ENCODE peak calls at places on chromosomes 12 and 14, in five cellular contexts. S is esophagus muscularis mucosa, N is NB4, I is psoas muscle, L is HepG2. F is an unnamed sample.

GRCh38 chr14:58072288-58073071 is 79.5 kb downstream of the ARMH4 start:
- DNase-seq in N (peak), S (no peak), L (peak), I (peak), F (peak)

GRCh38 chr14:33709286-33709685 is 241.6 kb downstream of the EGLN3 start:
- DNase-seq in I (no peak), S (no peak), N (no peak), L (no peak), F (no peak)

GRCh38 chr12:106342397-106343212 is 14.9 kb upstream of the POLR3B start:
- DNase-seq in I (peak), N (no peak), S (no peak), L (peak), F (no peak)

GRCh38 chr14:29741909-29742401 is 185.7 kb downstream of the PRKD1 start:
- DNase-seq in S (no peak), I (no peak), L (no peak), N (no peak), F (no peak)

GRCh38 chr14:64388533-64389243 is 535 bp downstream of the MTHFD1 start:
- DNase-seq in N (peak), I (peak), L (peak), S (no peak), F (no peak)

GRCh38 chr14:90438841-90439240 is 42.0 kb downstream of the CALM1 start:
- DNase-seq in L (no peak), N (no peak), I (no peak), S (no peak), F (no peak)

GRCh38 chr14:106840258-106840657 is 1313.9 kb downstream of the TMEM121 start:
- DNase-seq in I (no peak), S (no peak), L (no peak), N (no peak), F (peak)

GRCh38 chr12:16531623-16532022 is 74.3 kb downstream of the LMO3 start:
- DNase-seq in I (no peak), L (no peak), S (no peak), N (no peak), F (no peak)

GRCh38 chr12:29743072-29743471 is 40.7 kb downstream of the TMTC1 start:
- DNase-seq in N (no peak), I (no peak), L (no peak), S (no peak), F (no peak)

GRCh38 chr12:29743801-29744200 is 39.9 kb downstream of the TMTC1 start:
- DNase-seq in N (no peak), I (no peak), L (no peak), S (no peak), F (no peak)

GRCh38 chr12:29742646-29743045 is 41.1 kb downstream of the TMTC1 start:
- DNase-seq in I (no peak), L (no peak), N (no peak), S (no peak), F (no peak)

GRCh38 chr12:29739279-29739991 is 44.3 kb downstream of the TMTC1 start:
- DNase-seq in I (no peak), N (no peak), S (no peak), L (no peak), F (no peak)

DNA sequence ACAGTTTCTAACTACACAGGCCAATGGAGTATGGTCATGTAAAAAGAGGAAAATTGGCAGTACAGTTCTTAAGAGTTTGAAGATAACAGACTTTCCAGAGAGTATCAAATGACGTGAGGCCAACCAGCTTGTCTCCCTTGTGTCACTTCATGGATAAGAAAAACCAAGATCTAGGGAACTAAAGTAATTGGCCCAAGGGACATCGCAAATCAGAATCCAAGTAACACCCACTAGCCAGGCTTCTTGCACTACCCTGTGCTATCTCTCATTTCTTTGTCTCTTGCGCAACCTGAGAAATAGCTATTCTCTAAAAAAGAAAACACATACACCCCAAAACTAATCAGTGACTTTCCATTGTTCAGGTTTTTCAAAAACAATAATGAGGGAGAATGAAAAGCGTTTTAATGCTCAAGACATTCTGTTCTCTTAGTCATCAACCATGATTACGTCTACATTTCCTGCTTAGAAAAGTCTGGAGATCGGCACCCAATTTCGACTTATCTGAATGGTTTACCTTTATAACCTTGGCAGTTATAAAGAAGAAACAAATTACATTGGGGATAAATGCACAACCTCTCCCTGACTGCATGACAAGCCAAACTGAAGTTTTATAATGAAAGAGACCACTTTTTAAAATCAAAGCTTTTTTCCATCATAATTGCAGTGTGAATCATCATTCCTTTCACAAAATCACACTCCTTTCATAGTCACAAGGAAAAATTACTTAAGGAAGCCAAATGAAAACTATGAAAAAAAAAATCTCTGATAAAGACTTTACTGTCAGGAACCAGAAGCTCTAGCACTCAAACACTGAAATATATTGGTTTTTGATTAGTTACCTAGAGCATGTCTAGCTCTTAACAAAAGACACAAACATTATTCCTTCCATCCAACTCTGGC is 42.1 kb downstream of the TMTC1 start:
- DNase-seq in L (no peak), N (no peak), I (no peak), S (no peak), F (no peak)
- H3K4me3 ChIP-seq in L (no peak), N (no peak), I (no peak), S (no peak), F (no peak)

DNA sequence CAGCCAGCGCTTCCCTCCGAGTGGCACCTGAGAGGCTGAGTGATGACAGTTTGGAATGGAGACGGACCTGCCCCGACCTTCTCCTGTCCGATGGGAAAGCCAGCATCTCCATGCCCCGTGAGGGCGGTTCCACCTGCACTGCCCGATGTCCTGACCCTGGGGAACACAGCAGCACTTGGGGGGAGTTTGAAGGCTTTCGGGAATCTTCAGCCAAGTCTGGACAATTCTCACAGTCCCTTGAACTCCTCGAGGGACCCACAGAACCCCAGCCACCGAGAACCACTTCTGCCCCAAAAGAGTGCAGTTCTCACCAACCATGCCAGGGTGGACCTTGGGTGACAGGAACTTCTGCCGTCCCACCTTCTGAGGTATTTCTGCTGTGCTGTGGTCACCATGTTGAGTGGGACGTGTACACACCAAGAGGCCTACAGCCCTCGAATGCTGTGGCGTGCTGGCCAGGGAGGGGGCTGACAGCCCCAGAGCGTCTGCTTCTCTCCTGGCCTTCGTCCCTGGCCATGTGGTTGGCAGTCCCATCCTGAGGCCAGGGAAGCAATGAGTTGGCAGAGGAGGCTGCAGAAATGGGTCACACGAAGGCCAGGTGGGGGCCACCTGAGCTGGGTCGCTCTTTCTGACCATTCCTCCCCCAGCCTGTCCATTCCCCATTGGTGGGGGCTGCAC is 1.0 kb downstream of the CLBA1 start:
- DNase-seq in I (no peak), L (no peak), S (no peak), N (no peak), F (no peak)
- H3K4me3 ChIP-seq in I (peak), L (peak), S (peak), N (peak), F (peak)

GRCh38 chr12:116273813-116274551 is 3.5 kb downstream of the MED13L start:
- DNase-seq in S (no peak), I (no peak), N (no peak), L (no peak), F (no peak)

GRCh38 chr12:116277393-116278258 is at the start of gene MED13L:
- DNase-seq in S (peak), N (peak), L (peak), I (peak), F (peak)

GRCh38 chr12:116278259-116278595 is 734 bp upstream of the MED13L start:
- DNase-seq in I (no peak), N (no peak), S (no peak), L (no peak), F (no peak)

GRCh38 chr12:116276433-116277216 is 868 bp downstream of the MED13L start:
- DNase-seq in N (peak), I (peak), L (peak), S (no peak), F (peak)

DNA sequence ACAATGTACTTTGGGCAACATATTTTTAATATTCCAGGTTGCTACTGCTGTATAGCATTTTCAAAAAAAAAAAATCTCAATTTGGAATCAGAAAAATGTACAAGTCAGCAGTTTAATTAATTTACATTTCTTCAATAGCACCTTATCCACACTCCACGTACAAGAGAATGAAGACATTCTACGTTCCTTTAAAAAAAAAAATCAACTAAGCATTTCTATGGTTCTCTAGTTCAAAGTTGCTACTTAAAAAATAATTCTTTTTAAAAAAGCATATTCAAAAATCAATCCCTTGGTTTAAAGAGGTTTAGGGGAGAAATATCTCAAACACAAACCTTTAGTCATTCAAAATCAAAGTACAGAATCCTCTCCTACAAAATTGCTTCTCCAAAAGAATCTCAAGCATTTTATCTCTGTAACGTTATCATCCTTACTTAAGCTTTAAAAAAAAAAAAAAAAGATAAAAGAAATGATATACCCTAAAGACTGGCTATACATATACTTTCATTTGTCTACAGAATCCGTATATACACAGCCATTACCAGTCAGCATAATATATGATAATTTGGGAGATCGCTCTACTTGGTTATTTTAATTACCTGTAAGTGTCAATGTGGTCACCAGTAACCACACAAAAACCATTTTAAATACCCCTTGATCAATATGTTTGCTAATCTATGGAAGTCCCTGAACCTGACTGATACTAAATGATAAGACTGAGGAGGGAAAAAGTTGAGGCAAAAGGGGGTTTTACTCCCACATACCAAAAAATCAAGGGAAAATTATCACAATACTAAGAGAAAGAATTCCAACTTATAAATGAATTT is 2.7 kb downstream of the MED13L start:
- DNase-seq in N (no peak), I (no peak), S (no peak), L (no peak), F (no peak)
- H3K4me3 ChIP-seq in N (peak), I (peak), S (peak), L (peak), F (no peak)

GRCh38 chr12:56231184-56231582 is 1.3 kb downstream of the SLC39A5 start:
- DNase-seq in I (no peak), L (no peak), N (no peak), S (no peak), F (no peak)

GRCh38 chr12:56229819-56230448 is at the start of gene SLC39A5:
- DNase-seq in L (no peak), S (no peak), I (no peak), N (peak), F (no peak)

GRCh38 chr12:56229082-56229481 is 769 bp upstream of the SLC39A5 start:
- DNase-seq in S (no peak), L (no peak), N (peak), I (no peak), F (no peak)

GRCh38 chr12:56234746-56235436 is 5.0 kb downstream of the SLC39A5 start:
- DNase-seq in N (no peak), I (no peak), S (no peak), L (no peak), F (no peak)

DNA sequence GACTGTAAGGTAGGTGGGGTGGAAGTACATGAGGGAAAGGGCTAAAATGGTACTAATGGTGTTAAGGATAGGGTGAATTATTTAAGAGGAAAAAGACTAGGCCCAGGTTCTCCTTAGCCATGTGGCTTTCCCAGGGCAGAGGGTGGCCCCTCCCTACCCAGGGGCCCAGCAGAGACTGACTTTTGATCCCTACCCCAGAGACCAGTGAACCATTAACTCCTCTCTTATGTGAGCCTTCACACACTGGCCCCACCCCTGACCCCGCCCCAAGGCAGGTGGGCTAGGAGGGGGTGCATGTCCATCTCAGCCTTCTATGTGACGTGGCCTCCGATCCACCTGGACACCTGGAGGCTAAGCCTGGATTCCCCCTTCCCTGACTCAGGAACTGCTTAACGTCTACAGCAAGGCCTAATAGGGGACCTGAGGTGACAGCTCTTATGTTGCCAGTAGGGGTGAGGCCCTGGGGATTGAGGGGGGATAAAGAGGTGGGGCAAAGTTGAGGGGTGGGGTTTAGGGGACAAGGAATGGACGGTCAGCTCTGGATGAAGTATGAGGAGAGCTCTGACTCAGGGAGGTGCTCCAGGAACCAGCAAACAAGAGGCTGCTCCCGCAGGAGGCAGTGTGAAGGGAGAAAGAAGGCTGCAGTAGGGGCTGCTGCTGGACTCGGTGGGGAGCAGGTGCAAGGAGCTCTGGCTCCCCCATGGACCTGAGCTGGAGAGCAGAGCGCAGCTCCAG is 765 bp downstream of the SLC39A5 start:
- DNase-seq in S (no peak), N (no peak), I (no peak), L (peak), F (no peak)
- H3K4me3 ChIP-seq in S (no peak), N (no peak), I (no peak), L (peak), F (no peak)

GRCh38 chr12:10716277-10716676 is 6.8 kb downstream of the YBX3 start:
- DNase-seq in N (no peak), S (no peak), I (no peak), L (no peak), F (no peak)

GRCh38 chr12:10717410-10717809 is 5.7 kb downstream of the YBX3 start:
- DNase-seq in L (no peak), I (no peak), N (no peak), S (no peak), F (no peak)

GRCh38 chr12:10719482-10719881 is 3.6 kb downstream of the YBX3 start:
- DNase-seq in L (no peak), S (no peak), I (peak), N (no peak), F (no peak)

GRCh38 chr12:10716704-10717315 is 6.3 kb downstream of the YBX3 start:
- DNase-seq in N (peak), L (no peak), I (peak), S (peak), F (no peak)

GRCh38 chr12:10718279-10718821 is 4.8 kb downstream of the YBX3 start:
- DNase-seq in S (no peak), L (no peak), I (no peak), N (no peak), F (peak)
- H3K4me3 ChIP-seq in S (peak), L (no peak), I (peak), N (peak), F (no peak)

GRCh38 chr12:31322651-31323248 is 3.2 kb downstream of the SINHCAF start:
- DNase-seq in I (no peak), N (peak), L (no peak), S (no peak), F (no peak)

GRCh38 chr12:31324116-31324844 is 1.7 kb downstream of the SINHCAF start:
- DNase-seq in N (peak), L (peak), S (peak), I (peak), F (peak)

GRCh38 chr12:31323466-31324115 is 2.4 kb downstream of the SINHCAF start:
- DNase-seq in L (no peak), N (peak), S (peak), I (no peak), F (no peak)

GRCh38 chr12:31318870-31319269 is 7.1 kb downstream of the SINHCAF start:
- DNase-seq in I (no peak), S (no peak), N (peak), L (no peak), F (no peak)

GRCh38 chr12:31321565-31322228 is 4.3 kb downstream of the SINHCAF start:
- DNase-seq in I (no peak), N (no peak), S (no peak), L (no peak), F (no peak)
- H3K4me3 ChIP-seq in I (no peak), N (peak), S (no peak), L (no peak), F (no peak)

GRCh38 chr12:89309452-89309802 is 42.9 kb downstream of the DUSP6 start:
- DNase-seq in N (no peak), S (no peak), I (no peak), L (no peak), F (no peak)

GRCh38 chr12:89309815-89310214 is 42.5 kb downstream of the DUSP6 start:
- DNase-seq in N (no peak), S (no peak), I (no peak), L (no peak), F (no peak)

GRCh38 chr12:89305373-89305772 is 46.9 kb downstream of the DUSP6 start:
- DNase-seq in I (no peak), S (no peak), N (no peak), L (no peak), F (no peak)

GRCh38 chr12:89306827-89307498 is 45.3 kb downstream of the DUSP6 start:
- DNase-seq in I (no peak), N (peak), L (no peak), S (no peak), F (no peak)

DNA sequence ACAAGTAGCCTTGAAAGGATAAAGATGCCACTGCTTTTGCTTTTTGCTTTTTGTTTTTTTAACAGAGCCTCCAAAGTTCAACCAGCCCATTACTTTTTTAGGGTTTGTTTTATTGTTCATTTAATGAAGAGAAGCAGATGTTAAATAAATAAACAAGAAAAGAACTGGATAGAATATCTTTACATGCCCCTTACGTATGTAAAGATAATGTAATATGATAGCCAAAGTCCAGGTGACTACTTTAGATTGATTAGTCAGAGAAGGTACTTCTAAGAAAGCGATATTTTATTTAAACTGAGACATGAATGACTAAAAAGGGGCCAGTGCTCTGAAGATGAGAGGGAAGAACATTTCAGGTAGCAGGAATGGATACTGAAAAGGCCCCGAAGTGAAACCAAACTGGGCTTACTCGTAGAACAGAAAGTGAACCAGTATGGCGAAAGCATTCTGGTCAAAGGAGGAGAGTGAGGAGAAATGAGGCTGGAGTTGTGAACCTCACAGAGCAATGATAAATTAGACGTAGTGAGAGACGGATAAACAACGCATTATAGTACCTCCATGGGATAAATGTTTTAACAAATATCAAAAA is 44.5 kb downstream of the DUSP6 start:
- DNase-seq in I (no peak), L (no peak), S (no peak), N (peak), F (no peak)
- H3K4me3 ChIP-seq in I (no peak), L (no peak), S (no peak), N (no peak), F (no peak)

GRCh38 chr14:103259801-103260628 is 74.0 kb upstream of the EIF5 start:
- DNase-seq in N (no peak), I (no peak), L (no peak), S (no peak), F (no peak)
- H3K4me3 ChIP-seq in N (peak), I (peak), L (peak), S (peak), F (no peak)

F was measured in Jurkat, Clone E6-1.